ENCODE peak calls at places on chromosomes 7 and 10, in six cellular contexts. E is pancreas, W is H9, G is glutamatergic neuron, J is brain microvascular endothelial cell, Z is fibroblast of lung. A is an unnamed sample.

GRCh38 chr7:111855161-111855841 is 293.0 kb upstream of the IMMP2L start:
- DNase-seq in E (no peak), W (peak), G (peak), J (peak), Z (peak), A (no peak)

GRCh38 chr7:4683043-4683883 is 1.2 kb downstream of the FOXK1 start:
- DNase-seq in E (peak), W (no peak), G (peak), J (no peak), Z (no peak), A (no peak)

GRCh38 chr7:2567663-2568238 is 9.0 kb downstream of the IQCE start:
- DNase-seq in E (peak), W (peak), G (no peak), J (peak), Z (no peak), A (no peak)

GRCh38 chr10:129655007-129655678 is 188.1 kb downstream of the MGMT start:
- DNase-seq in E (no peak), W (no peak), G (no peak), J (no peak), Z (no peak), A (no peak)

GRCh38 chr10:30141366-30141886 is 82.0 kb upstream of the JCAD start:
- DNase-seq in E (no peak), W (no peak), G (no peak), J (no peak), Z (no peak), A (no peak)

GRCh38 chr10:110395350-110396283 is 90.9 kb upstream of the SMNDC1 start:
- DNase-seq in E (no peak), W (no peak), G (no peak), J (peak), Z (peak), A (peak)

GRCh38 chr7:4500812-4501211 is 181.3 kb upstream of the FOXK1 start:
- DNase-seq in E (no peak), W (peak), G (no peak), J (no peak), Z (no peak), A (no peak)

GRCh38 chr10:67621834-67622233 is 74.2 kb downstream of the CTNNA3 start:
- DNase-seq in E (no peak), W (no peak), G (no peak), J (no peak), Z (no peak), A (no peak)

GRCh38 chr10:16891375-16892313 is 74.4 kb upstream of the RSU1 start:
- DNase-seq in E (no peak), W (peak), G (peak), J (peak), Z (peak), A (no peak)

GRCh38 chr7:158028971-158029370 is 558.7 kb downstream of the PTPRN2 start:
- DNase-seq in E (no peak), W (no peak), G (no peak), J (no peak), Z (no peak), A (no peak)

GRCh38 chr10:114905450-114905849 is 32.5 kb upstream of the TRUB1 start:
- DNase-seq in E (no peak), W (no peak), G (no peak), J (peak), Z (peak), A (no peak)

GRCh38 chr7:156073366-156074052 is 261.2 kb upstream of the SHH start:
- DNase-seq in E (no peak), W (no peak), G (no peak), J (no peak), Z (no peak), A (no peak)

GRCh38 chr7:156071612-156072011 is 259.3 kb upstream of the SHH start:
- DNase-seq in E (no peak), W (no peak), G (no peak), J (no peak), Z (no peak), A (no peak)

GRCh38 chr7:156079156-156079555 is 266.9 kb upstream of the SHH start:
- DNase-seq in E (no peak), W (no peak), G (no peak), J (no peak), Z (no peak), A (no peak)

GRCh38 chr7:156074084-156074483 is 261.8 kb upstream of the SHH start:
- DNase-seq in E (no peak), W (no peak), G (no peak), J (no peak), Z (no peak), A (no peak)

DNA sequence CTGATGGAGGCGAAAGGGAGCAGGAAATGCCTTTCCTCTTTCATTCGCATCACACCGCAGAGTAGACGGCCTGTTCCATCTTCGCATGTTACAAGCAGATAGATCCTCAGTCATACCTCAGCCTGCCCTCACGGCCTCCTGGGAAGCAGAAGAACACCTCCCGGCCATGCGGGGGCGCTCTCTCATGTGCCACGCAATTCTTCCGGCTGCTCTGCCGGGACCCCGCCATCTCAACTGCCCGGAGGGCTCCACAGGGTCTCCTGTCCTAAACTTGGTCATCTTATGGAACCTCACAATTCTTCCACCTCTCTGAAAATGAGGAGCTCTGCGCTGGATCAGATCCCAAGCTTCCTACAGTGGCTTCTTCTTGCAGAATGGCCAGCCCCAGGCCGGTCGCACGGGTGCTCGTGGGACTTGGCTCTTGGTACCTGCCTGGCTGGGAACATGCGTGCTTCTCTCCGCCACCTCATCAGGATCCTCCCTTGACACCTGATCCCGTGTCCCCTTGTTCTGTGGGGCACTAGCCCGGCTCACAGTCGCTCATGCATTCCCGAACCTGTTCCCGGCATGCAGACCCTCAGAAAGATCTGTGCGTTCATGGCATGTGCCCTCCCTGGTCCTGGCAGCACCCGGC is 262.8 kb upstream of the SHH start:
- DNase-seq in E (no peak), W (no peak), G (no peak), J (no peak), Z (no peak), A (no peak)
- TF ChIP-seq CTCF in E (no peak), W (peak), G (no peak), J (no peak), Z (no peak), A (no peak)

GRCh38 chr7:128188396-128189230 is 52.5 kb upstream of the LEP start:
- DNase-seq in E (no peak), W (peak), G (no peak), J (no peak), Z (no peak), A (no peak)

GRCh38 chr7:128192497-128193142 is 48.5 kb upstream of the LEP start:
- DNase-seq in E (no peak), W (peak), G (no peak), J (no peak), Z (no peak), A (no peak)

GRCh38 chr7:128191136-128191844 is 49.8 kb upstream of the LEP start:
- DNase-seq in E (no peak), W (peak), G (no peak), J (no peak), Z (no peak), A (no peak)

GRCh38 chr7:128189231-128189930 is 51.7 kb upstream of the LEP start:
- DNase-seq in E (no peak), W (peak), G (no peak), J (no peak), Z (no peak), A (no peak)

GRCh38 chr7:128190051-128190640 is 50.9 kb upstream of the LEP start:
- DNase-seq in E (no peak), W (peak), G (no peak), J (no peak), Z (no peak), A (no peak)
- TF ChIP-seq CTCF in E (no peak), W (no peak), G (no peak), J (no peak), Z (no peak), A (no peak)

GRCh38 chr7:130486963-130487324 is 4.9 kb upstream of the MEST start:
- DNase-seq in E (no peak), W (no peak), G (no peak), J (no peak), Z (no peak), A (no peak)

GRCh38 chr7:130485734-130486113 is 6.2 kb upstream of the MEST start:
- DNase-seq in E (no peak), W (no peak), G (no peak), J (no peak), Z (no peak), A (no peak)

GRCh38 chr7:130489140-130489967 is 2.5 kb upstream of the MEST start:
- DNase-seq in E (no peak), W (no peak), G (no peak), J (peak), Z (peak), A (no peak)

GRCh38 chr7:130488376-130489139 is 3.3 kb upstream of the MEST start:
- DNase-seq in E (no peak), W (no peak), G (no peak), J (no peak), Z (peak), A (no peak)

DNA sequence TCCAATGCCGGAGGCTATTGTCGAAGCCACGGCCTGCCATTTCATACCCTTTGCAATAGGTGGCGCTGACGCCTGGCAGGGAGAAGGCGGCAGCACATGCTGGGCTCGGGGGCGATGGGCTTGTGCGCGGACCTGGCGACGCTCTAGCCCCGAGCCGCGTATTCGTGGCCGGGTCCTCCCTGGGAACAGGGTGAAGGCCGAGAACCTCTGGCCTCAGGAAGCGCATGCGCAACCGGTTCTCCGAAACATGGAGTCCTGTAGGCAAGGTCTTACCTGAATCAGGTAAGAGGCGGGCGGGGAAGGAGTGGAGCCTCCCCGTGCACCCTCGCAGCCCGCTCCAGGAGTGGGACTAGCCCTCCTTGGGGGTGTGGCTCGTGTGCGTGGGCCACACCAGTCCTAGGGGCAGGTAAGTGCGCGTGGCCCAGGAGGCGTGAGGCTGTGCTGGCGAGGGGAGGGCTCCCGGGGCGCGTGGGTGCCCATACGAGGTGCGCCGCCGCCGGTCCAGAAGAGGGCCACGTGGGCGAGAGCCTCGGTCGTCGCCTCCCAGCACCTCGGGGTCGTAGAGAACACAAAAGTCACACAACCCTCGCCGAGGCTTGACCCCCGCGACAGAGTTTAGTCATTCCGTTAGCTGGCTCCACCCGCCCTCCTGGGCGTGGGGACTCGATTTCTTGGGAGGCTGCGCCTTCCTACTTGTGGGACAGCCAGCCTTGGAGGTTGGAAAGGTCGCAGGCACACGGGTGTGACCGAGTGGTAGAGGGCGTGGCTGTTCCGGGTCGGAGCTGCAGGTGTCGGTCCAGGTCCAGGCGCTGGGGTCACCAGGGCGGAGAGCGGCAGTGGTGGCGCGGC is 5.5 kb upstream of the MEST start:
- DNase-seq in E (peak), W (peak), G (peak), J (no peak), Z (no peak), A (no peak)
- TF ChIP-seq CTCF in E (peak), W (peak), G (peak), J (peak), Z (no peak), A (no peak)

DNA sequence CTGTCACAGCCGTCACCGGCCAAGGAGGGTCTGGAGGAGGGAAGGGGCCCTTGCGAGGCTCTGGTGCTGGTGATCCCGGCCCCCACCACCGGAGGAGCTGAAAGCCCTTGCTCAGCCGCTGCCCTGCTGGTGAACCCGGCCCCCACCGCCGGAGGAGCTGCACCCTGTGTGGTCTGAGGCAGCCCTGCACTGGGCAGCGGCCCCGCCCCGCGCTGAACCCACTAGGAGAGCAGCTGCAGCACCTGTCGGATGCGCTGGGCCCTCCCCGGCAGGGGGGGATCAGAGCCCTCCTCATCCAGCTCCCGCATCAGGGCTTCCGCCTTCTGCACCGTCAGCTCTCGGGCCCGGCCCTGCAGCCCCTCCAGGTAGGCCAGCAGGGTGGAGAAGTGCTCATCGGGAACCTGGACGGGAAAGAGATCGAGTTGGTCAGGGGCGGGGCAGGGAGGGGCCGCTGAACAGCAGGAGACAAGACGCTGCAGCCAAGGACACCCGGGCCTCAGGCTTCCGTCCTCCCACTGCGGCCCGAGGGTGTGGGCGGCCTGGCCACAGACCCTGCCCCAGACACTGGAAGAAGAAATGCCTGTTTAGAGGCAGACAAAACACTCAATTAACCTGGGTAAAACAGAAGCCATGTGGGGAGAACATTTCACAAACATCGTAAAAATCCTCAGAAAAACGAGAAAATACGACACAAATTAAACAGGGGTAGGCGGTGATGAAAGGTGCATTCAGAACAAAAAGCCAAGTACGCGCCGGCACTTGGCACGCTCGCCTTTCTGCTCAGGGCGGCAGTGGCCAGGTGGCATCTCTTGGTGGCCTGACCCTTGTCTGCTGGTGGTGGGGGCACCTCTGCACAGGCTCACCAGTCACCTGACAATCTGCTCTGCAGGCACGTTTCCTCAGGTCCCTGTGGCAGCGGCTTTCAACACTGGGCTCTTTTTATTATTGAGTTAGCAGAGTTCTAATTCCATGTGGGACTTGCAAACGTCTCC is 14.7 kb downstream of the CYP2W1 start:
- DNase-seq in E (no peak), W (no peak), G (peak), J (no peak), Z (no peak), A (no peak)
- TF ChIP-seq CTCF in E (no peak), W (peak), G (peak), J (no peak), Z (no peak), A (no peak)

A was measured in omental fat pad.